ENCODE peak calls at places on chromosomes 13 and 19, in five cellular contexts. Q is activated CD4-positive, alpha-beta T cell treated with anti-CD3 and anti-CD28 coated beads, Interleukin-2, amount 10 ng/mL, durations not matched to agents 7 days and 5 days; X is stimulated activated naive CD8-positive, alpha-beta T cell treated with anti-CD3 and anti-CD28 coated beads, Interleukin-15, Interleukin-2, amounts not matched to agents 100 U/mL and 50 U/mL, for 24 hours; H is mesothelial cell of epicardium; S is heart right ventricle. L is an unnamed sample.
A peak's percentile ranks its signal among the peaks of the same experiment; 100 is the strongest.

GRCh38 chr19:19644054-19644388 is 564 bp upstream of the GMIP start:
- DNase-seq in H (no peak), S (no peak), X (no peak), Q (no peak), L (no peak)

GRCh38 chr13:114151565-114152284 is 19.3 kb upstream of the RASA3 start:
- DNase-seq in H (no peak), S (no peak), X (peak; percentile 66), Q (peak; percentile 47), L (no peak)

GRCh38 chr13:88285329-88285728 is 614.2 kb downstream of the SLITRK5 start:
- DNase-seq in Q (no peak), X (no peak), S (no peak), H (no peak), L (no peak)

GRCh38 chr19:55092423-55093318 is 17.0 kb downstream of the EPS8L1 start:
- DNase-seq in X (no peak), H (no peak), S (no peak), Q (no peak), L (no peak)

GRCh38 chr13:40682449-40683240 is 16.2 kb upstream of the FOXO1 start:
- DNase-seq in X (no peak), S (no peak), Q (no peak), H (no peak), L (no peak)

GRCh38 chr19:1767464-1767933 is 14.2 kb downstream of the ONECUT3 start:
- DNase-seq in S (peak; percentile 21), H (no peak), X (peak; percentile 77), Q (peak; percentile 41), L (peak; percentile 90)

GRCh38 chr13:99059498-99060070 is 81.7 kb upstream of the DOCK9 start:
- DNase-seq in X (no peak), S (no peak), Q (no peak), H (no peak), L (no peak)

GRCh38 chr19:14375582-14376291 is 5.5 kb upstream of the ADGRE5 start:
- DNase-seq in S (peak; percentile 69), H (no peak), X (no peak), Q (no peak), L (no peak)

GRCh38 chr13:60627071-60627686 is 230.2 kb downstream of the TDRD3 start:
- DNase-seq in Q (no peak), X (peak; percentile 9), S (peak; percentile 6), H (no peak), L (peak; percentile 2)

GRCh38 chr19:33257828-33258227 is 32.2 kb upstream of the SLC7A10 start:
- DNase-seq in Q (no peak), H (no peak), X (no peak), S (no peak), L (no peak)

GRCh38 chr13:59533561-59534337 is 630.0 kb downstream of the DIAPH3 start:
- DNase-seq in S (no peak), X (no peak), H (no peak), Q (no peak), L (no peak)

GRCh38 chr19:14433454-14434156 is 499 bp downstream of the PKN1 start:
- DNase-seq in X (peak; percentile 48), S (peak; percentile 33), Q (peak; percentile 30), H (no peak), L (peak; percentile 40)

GRCh38 chr13:42814868-42815267 is 33.5 kb downstream of the FAM216B start:
- DNase-seq in S (no peak), X (no peak), Q (no peak), H (no peak), L (no peak)

GRCh38 chr13:44401577-44401976 is 28.0 kb downstream of the SERP2 start:
- DNase-seq in X (no peak), H (no peak), Q (no peak), S (no peak), L (no peak)

GRCh38 chr19:39407644-39408391 is 1.2 kb downstream of the ZFP36 start:
- DNase-seq in H (no peak), Q (peak; percentile 89), X (peak; percentile 68), S (peak; percentile 37), L (peak; percentile 68)

GRCh38 chr13:112880976-112881540 is 88.0 kb upstream of the MCF2L start:
- DNase-seq in H (no peak), X (no peak), Q (no peak), S (no peak), L (no peak)

GRCh38 chr19:53808710-53809125 is 15.4 kb downstream of the NLRP12 start:
- DNase-seq in X (no peak), S (no peak), Q (no peak), H (no peak), L (no peak)

GRCh38 chr19:35549174-35549788 is 3.9 kb downstream of the TMEM147 start:
- DNase-seq in X (peak; percentile 63), H (no peak), Q (peak; percentile 78), S (peak; percentile 55), L (peak; percentile 80)

L was measured in germinal center.